ENCODE peak calls at places on chromosomes 7 and 10, in eight cellular contexts. One of them, this sample, is unnamed.

GRCh38 chr7:93165447-93165846 is 17.3 kb upstream of the SAMD9L start:
- DNase-seq in mesendoderm: no peak
- DNase-seq in uterus: no peak
- DNase-seq in HL-60: no peak
- DNase-seq in WERI-Rb-1: no peak
- DNase-seq in pancreas: no peak
- DNase-seq in psoas muscle: no peak
- DNase-seq in thoracic aorta: no peak
- DNase-seq in this sample: no peak

GRCh38 chr7:66247387-66248078 is 42.4 kb downstream of the TPST1 start:
- DNase-seq in mesendoderm: no peak
- DNase-seq in uterus: no peak
- DNase-seq in HL-60: no peak
- DNase-seq in WERI-Rb-1: no peak
- DNase-seq in pancreas: no peak
- DNase-seq in psoas muscle: no peak
- DNase-seq in thoracic aorta: no peak
- DNase-seq in this sample: no peak

GRCh38 chr7:113267885-113268284 is 149.5 kb upstream of the SMIM30 start:
- DNase-seq in mesendoderm: no peak
- DNase-seq in uterus: no peak
- DNase-seq in HL-60: peak
- DNase-seq in WERI-Rb-1: no peak
- DNase-seq in pancreas: no peak
- DNase-seq in psoas muscle: no peak
- DNase-seq in thoracic aorta: no peak
- DNase-seq in this sample: no peak

GRCh38 chr10:93080350-93081046 is 6.8 kb downstream of the CYP26A1 start:
- DNase-seq in mesendoderm: peak
- DNase-seq in uterus: no peak
- DNase-seq in HL-60: no peak
- DNase-seq in WERI-Rb-1: peak
- DNase-seq in pancreas: no peak
- DNase-seq in psoas muscle: no peak
- DNase-seq in thoracic aorta: peak
- DNase-seq in this sample: peak

GRCh38 chr10:125633517-125633999 is 49.4 kb downstream of the TEX36 start:
- DNase-seq in mesendoderm: no peak
- DNase-seq in uterus: no peak
- DNase-seq in HL-60: no peak
- DNase-seq in WERI-Rb-1: no peak
- DNase-seq in pancreas: no peak
- DNase-seq in psoas muscle: no peak
- DNase-seq in thoracic aorta: no peak
- DNase-seq in this sample: no peak

GRCh38 chr10:110681023-110681681 is 37.0 kb downstream of the RBM20 start:
- DNase-seq in mesendoderm: peak
- DNase-seq in uterus: no peak
- DNase-seq in HL-60: no peak
- DNase-seq in WERI-Rb-1: peak
- DNase-seq in pancreas: no peak
- DNase-seq in psoas muscle: peak
- DNase-seq in thoracic aorta: no peak
- DNase-seq in this sample: peak

GRCh38 chr7:87398441-87398840 is 53.0 kb downstream of the CROT start:
- DNase-seq in mesendoderm: no peak
- DNase-seq in uterus: no peak
- DNase-seq in HL-60: no peak
- DNase-seq in WERI-Rb-1: no peak
- DNase-seq in pancreas: no peak
- DNase-seq in psoas muscle: no peak
- DNase-seq in thoracic aorta: no peak
- DNase-seq in this sample: no peak

GRCh38 chr10:113959383-113959760 is 84.3 kb upstream of the ADRB1 start:
- DNase-seq in mesendoderm: no peak
- DNase-seq in uterus: no peak
- DNase-seq in HL-60: no peak
- DNase-seq in WERI-Rb-1: no peak
- DNase-seq in pancreas: no peak
- DNase-seq in psoas muscle: no peak
- DNase-seq in thoracic aorta: no peak
- DNase-seq in this sample: no peak

GRCh38 chr7:954330-955238 is at the start of gene ADAP1:
- DNase-seq in mesendoderm: peak
- DNase-seq in uterus: no peak
- DNase-seq in HL-60: no peak
- DNase-seq in WERI-Rb-1: peak
- DNase-seq in pancreas: peak
- DNase-seq in psoas muscle: peak
- DNase-seq in thoracic aorta: no peak
- DNase-seq in this sample: no peak

GRCh38 chr10:92241158-92241500 is 49.7 kb downstream of the CPEB3 start:
- DNase-seq in mesendoderm: peak
- DNase-seq in uterus: no peak
- DNase-seq in HL-60: peak
- DNase-seq in WERI-Rb-1: peak
- DNase-seq in pancreas: no peak
- DNase-seq in psoas muscle: no peak
- DNase-seq in thoracic aorta: no peak
- DNase-seq in this sample: no peak

DNA sequence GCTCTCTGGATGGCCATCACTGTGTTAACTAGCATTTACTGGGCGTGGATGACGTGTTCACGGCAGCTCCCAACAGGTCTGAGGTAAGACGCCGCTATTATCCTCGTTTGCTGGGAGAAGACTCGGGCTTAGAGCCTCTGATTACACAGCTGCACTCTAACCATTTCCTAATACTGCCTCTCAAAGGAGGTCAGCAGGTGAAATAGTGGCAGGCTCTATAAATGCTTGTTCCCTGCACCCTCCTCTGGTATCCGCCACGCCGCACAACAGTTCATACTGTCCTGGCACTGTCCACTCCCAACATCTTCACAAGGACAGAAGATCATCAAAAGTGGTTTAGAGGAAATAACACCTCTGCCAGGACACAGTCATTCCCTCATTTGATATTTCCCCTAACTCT is 28.3 kb downstream of the HIPK2 start:
- DNase-seq in mesendoderm: no peak
- DNase-seq in uterus: no peak
- DNase-seq in HL-60: no peak
- DNase-seq in WERI-Rb-1: no peak
- DNase-seq in pancreas: no peak
- DNase-seq in psoas muscle: peak
- DNase-seq in thoracic aorta: no peak
- DNase-seq in this sample: no peak
- H3K27ac ChIP-seq in mesendoderm: no peak
- H3K27ac ChIP-seq in uterus: no peak
- H3K27ac ChIP-seq in HL-60: no peak
- H3K27ac ChIP-seq in WERI-Rb-1: no peak
- H3K27ac ChIP-seq in pancreas: no peak
- H3K27ac ChIP-seq in psoas muscle: peak
- H3K27ac ChIP-seq in thoracic aorta: peak
- H3K27ac ChIP-seq in this sample: no peak

GRCh38 chr10:14528450-14528849 is 197.7 kb upstream of the FRMD4A start:
- DNase-seq in mesendoderm: no peak
- DNase-seq in uterus: no peak
- DNase-seq in HL-60: no peak
- DNase-seq in WERI-Rb-1: no peak
- DNase-seq in pancreas: no peak
- DNase-seq in psoas muscle: no peak
- DNase-seq in thoracic aorta: no peak
- DNase-seq in this sample: no peak
- H3K27ac ChIP-seq in mesendoderm: no peak
- H3K27ac ChIP-seq in uterus: no peak
- H3K27ac ChIP-seq in HL-60: no peak
- H3K27ac ChIP-seq in WERI-Rb-1: no peak
- H3K27ac ChIP-seq in pancreas: no peak
- H3K27ac ChIP-seq in psoas muscle: no peak
- H3K27ac ChIP-seq in thoracic aorta: no peak
- H3K27ac ChIP-seq in this sample: no peak

GRCh38 chr7:106872763-106873162 is 7.7 kb downstream of the PIK3CG start:
- DNase-seq in mesendoderm: no peak
- DNase-seq in uterus: no peak
- DNase-seq in HL-60: no peak
- DNase-seq in WERI-Rb-1: no peak
- DNase-seq in pancreas: no peak
- DNase-seq in psoas muscle: no peak
- DNase-seq in thoracic aorta: no peak
- DNase-seq in this sample: no peak
- H3K27ac ChIP-seq in mesendoderm: no peak
- H3K27ac ChIP-seq in uterus: no peak
- H3K27ac ChIP-seq in HL-60: no peak
- H3K27ac ChIP-seq in WERI-Rb-1: no peak
- H3K27ac ChIP-seq in pancreas: no peak
- H3K27ac ChIP-seq in psoas muscle: no peak
- H3K27ac ChIP-seq in thoracic aorta: no peak
- H3K27ac ChIP-seq in this sample: no peak

GRCh38 chr10:70148516-70148915 is 2.0 kb upstream of the TYSND1 start:
- DNase-seq in mesendoderm: no peak
- DNase-seq in uterus: no peak
- DNase-seq in HL-60: no peak
- DNase-seq in WERI-Rb-1: no peak
- DNase-seq in pancreas: no peak
- DNase-seq in psoas muscle: no peak
- DNase-seq in thoracic aorta: no peak
- DNase-seq in this sample: no peak
- H3K27ac ChIP-seq in mesendoderm: no peak
- H3K27ac ChIP-seq in uterus: no peak
- H3K27ac ChIP-seq in HL-60: no peak
- H3K27ac ChIP-seq in WERI-Rb-1: no peak
- H3K27ac ChIP-seq in pancreas: no peak
- H3K27ac ChIP-seq in psoas muscle: no peak
- H3K27ac ChIP-seq in thoracic aorta: no peak
- H3K27ac ChIP-seq in this sample: no peak

DNA sequence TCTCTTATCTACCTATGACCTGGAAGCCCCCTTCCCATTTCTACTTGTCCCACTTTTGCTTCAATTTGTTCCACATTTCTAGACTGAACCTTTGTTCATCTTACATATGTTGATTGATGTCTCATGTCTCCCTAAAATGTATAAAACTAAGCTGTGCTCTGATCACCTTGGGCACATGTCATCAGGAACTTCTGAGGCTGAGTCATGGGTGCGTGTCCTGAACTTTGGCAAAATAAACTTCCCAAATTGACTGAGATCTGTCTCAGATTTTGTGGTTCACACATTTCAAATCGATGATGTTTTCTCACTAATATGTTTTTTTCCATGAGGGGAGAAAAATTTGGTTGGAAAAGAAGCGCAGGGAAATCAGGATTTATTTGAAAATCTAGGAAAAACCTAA is 406.2 kb upstream of the LRRTM3 start:
- DNase-seq in mesendoderm: no peak
- DNase-seq in uterus: no peak
- DNase-seq in HL-60: no peak
- DNase-seq in WERI-Rb-1: no peak
- DNase-seq in pancreas: no peak
- DNase-seq in psoas muscle: no peak
- DNase-seq in thoracic aorta: no peak
- DNase-seq in this sample: no peak
- H3K27ac ChIP-seq in mesendoderm: peak
- H3K27ac ChIP-seq in uterus: no peak
- H3K27ac ChIP-seq in HL-60: no peak
- H3K27ac ChIP-seq in WERI-Rb-1: no peak
- H3K27ac ChIP-seq in pancreas: no peak
- H3K27ac ChIP-seq in psoas muscle: no peak
- H3K27ac ChIP-seq in thoracic aorta: no peak
- H3K27ac ChIP-seq in this sample: no peak

DNA sequence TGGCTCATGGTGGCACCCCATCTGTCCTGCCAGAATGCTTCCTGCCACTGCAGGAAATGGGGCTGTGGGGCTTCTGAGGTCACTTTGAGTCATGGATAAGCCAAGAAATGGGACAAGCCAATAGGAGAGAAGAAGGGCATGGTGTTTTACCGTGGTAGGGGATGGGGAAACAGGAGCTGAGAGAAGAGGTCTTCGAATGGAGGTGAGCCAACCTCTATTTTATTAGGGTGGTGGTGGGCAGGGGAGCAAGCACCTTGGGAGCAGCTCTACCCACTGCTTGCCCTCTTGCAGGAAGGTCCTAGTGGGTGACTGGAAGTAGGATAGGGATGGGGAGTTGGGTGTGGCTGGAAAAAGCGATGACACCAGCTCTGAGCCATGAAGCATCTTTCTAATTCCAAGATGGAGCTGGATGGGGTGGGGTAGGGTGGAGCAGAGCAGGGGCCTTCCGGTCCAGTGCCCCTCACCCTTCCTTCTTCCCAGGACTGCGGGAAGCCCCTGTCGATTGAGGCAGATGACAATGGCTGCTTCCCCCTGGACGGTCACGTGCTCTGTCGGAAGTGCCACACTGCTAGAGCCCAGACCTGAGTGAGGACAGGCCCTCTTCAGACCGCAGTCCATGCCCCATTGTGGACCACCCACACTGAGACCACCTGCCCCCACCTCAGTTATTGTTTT is 9.1 kb downstream of the ZYX start:
- DNase-seq in mesendoderm: no peak
- DNase-seq in uterus: no peak
- DNase-seq in HL-60: no peak
- DNase-seq in WERI-Rb-1: no peak
- DNase-seq in pancreas: no peak
- DNase-seq in psoas muscle: no peak
- DNase-seq in thoracic aorta: no peak
- DNase-seq in this sample: no peak
- H3K27ac ChIP-seq in mesendoderm: no peak
- H3K27ac ChIP-seq in uterus: peak
- H3K27ac ChIP-seq in HL-60: no peak
- H3K27ac ChIP-seq in WERI-Rb-1: no peak
- H3K27ac ChIP-seq in pancreas: no peak
- H3K27ac ChIP-seq in psoas muscle: no peak
- H3K27ac ChIP-seq in thoracic aorta: peak
- H3K27ac ChIP-seq in this sample: no peak

GRCh38 chr10:78010278-78010677 is 19.0 kb downstream of the POLR3A start:
- DNase-seq in mesendoderm: no peak
- DNase-seq in uterus: no peak
- DNase-seq in HL-60: no peak
- DNase-seq in WERI-Rb-1: no peak
- DNase-seq in pancreas: no peak
- DNase-seq in psoas muscle: no peak
- DNase-seq in thoracic aorta: no peak
- DNase-seq in this sample: no peak

GRCh38 chr10:78009662-78010061 is 19.7 kb downstream of the POLR3A start:
- DNase-seq in mesendoderm: no peak
- DNase-seq in uterus: no peak
- DNase-seq in HL-60: no peak
- DNase-seq in WERI-Rb-1: no peak
- DNase-seq in pancreas: no peak
- DNase-seq in psoas muscle: no peak
- DNase-seq in thoracic aorta: no peak
- DNase-seq in this sample: no peak

GRCh38 chr10:78015546-78015945 is 13.8 kb downstream of the POLR3A start:
- DNase-seq in mesendoderm: no peak
- DNase-seq in uterus: no peak
- DNase-seq in HL-60: no peak
- DNase-seq in WERI-Rb-1: no peak
- DNase-seq in pancreas: no peak
- DNase-seq in psoas muscle: no peak
- DNase-seq in thoracic aorta: no peak
- DNase-seq in this sample: no peak

GRCh38 chr10:78011065-78011464 is 18.2 kb downstream of the POLR3A start:
- DNase-seq in mesendoderm: no peak
- DNase-seq in uterus: no peak
- DNase-seq in HL-60: no peak
- DNase-seq in WERI-Rb-1: no peak
- DNase-seq in pancreas: no peak
- DNase-seq in psoas muscle: no peak
- DNase-seq in thoracic aorta: no peak
- DNase-seq in this sample: no peak

GRCh38 chr10:78013564-78013963 is 15.8 kb downstream of the POLR3A start:
- DNase-seq in mesendoderm: no peak
- DNase-seq in uterus: no peak
- DNase-seq in HL-60: no peak
- DNase-seq in WERI-Rb-1: no peak
- DNase-seq in pancreas: no peak
- DNase-seq in psoas muscle: no peak
- DNase-seq in thoracic aorta: no peak
- DNase-seq in this sample: no peak
- H3K27ac ChIP-seq in mesendoderm: no peak
- H3K27ac ChIP-seq in uterus: no peak
- H3K27ac ChIP-seq in HL-60: no peak
- H3K27ac ChIP-seq in WERI-Rb-1: no peak
- H3K27ac ChIP-seq in pancreas: no peak
- H3K27ac ChIP-seq in psoas muscle: no peak
- H3K27ac ChIP-seq in thoracic aorta: no peak
- H3K27ac ChIP-seq in this sample: no peak

This sample was measured in lung.